ENCODE peak calls at places on chromosomes 13 and 19, in five cellular contexts. One of them, this sample, is unnamed.
A peak's percentile ranks its signal among the peaks of the same experiment; 100 is the strongest.

GRCh38 chr19:47714339-47714738 is 1.1 kb downstream of the EHD2 start:
- DNase-seq in NT2/D1: no peak
- DNase-seq in neural progenitor cell: no peak
- DNase-seq in fibroblast of lung: no peak
- DNase-seq in PC-3: no peak
- DNase-seq in this sample: no peak

GRCh38 chr13:73879346-73880020 is 254.7 kb downstream of the KLF12 start:
- DNase-seq in NT2/D1: no peak
- DNase-seq in neural progenitor cell: no peak
- DNase-seq in fibroblast of lung: no peak
- DNase-seq in PC-3: no peak
- DNase-seq in this sample: peak; percentile 16

GRCh38 chr13:90824027-90824426 is 523.5 kb upstream of the MIR17HG start:
- DNase-seq in NT2/D1: no peak
- DNase-seq in neural progenitor cell: no peak
- DNase-seq in fibroblast of lung: no peak
- DNase-seq in PC-3: no peak
- DNase-seq in this sample: no peak

GRCh38 chr19:3670258-3670795 is 29.9 kb downstream of the PIP5K1C start:
- DNase-seq in NT2/D1: no peak
- DNase-seq in neural progenitor cell: peak; percentile 45
- DNase-seq in fibroblast of lung: peak; percentile 90
- DNase-seq in PC-3: no peak
- DNase-seq in this sample: peak; percentile 84

GRCh38 chr19:4774136-4774535 is 17.4 kb upstream of the FEM1A start:
- DNase-seq in NT2/D1: no peak
- DNase-seq in neural progenitor cell: no peak
- DNase-seq in fibroblast of lung: no peak
- DNase-seq in PC-3: no peak
- DNase-seq in this sample: no peak

GRCh38 chr13:104782741-104783140 is 1716.5 kb upstream of the SLC10A2 start:
- DNase-seq in NT2/D1: no peak
- DNase-seq in neural progenitor cell: no peak
- DNase-seq in fibroblast of lung: no peak
- DNase-seq in PC-3: no peak
- DNase-seq in this sample: no peak

GRCh38 chr19:16018801-16019551 is 57.3 kb upstream of the TPM4 start:
- DNase-seq in NT2/D1: no peak
- DNase-seq in neural progenitor cell: no peak
- DNase-seq in fibroblast of lung: no peak
- DNase-seq in PC-3: no peak
- DNase-seq in this sample: no peak

GRCh38 chr19:7251502-7251901 is 42.7 kb downstream of the INSR start:
- DNase-seq in NT2/D1: no peak
- DNase-seq in neural progenitor cell: no peak
- DNase-seq in fibroblast of lung: no peak
- DNase-seq in PC-3: no peak
- DNase-seq in this sample: no peak

GRCh38 chr13:21344662-21345176 is 114.4 kb downstream of the ZDHHC20 start:
- DNase-seq in NT2/D1: no peak
- DNase-seq in neural progenitor cell: no peak
- DNase-seq in fibroblast of lung: no peak
- DNase-seq in PC-3: no peak
- DNase-seq in this sample: no peak

GRCh38 chr19:3015126-3016057 is 13.7 kb downstream of the TLE2 start:
- DNase-seq in NT2/D1: no peak
- DNase-seq in neural progenitor cell: no peak
- DNase-seq in fibroblast of lung: no peak
- DNase-seq in PC-3: no peak
- DNase-seq in this sample: no peak

GRCh38 chr19:10408511-10409291 is 5.4 kb upstream of the CDC37 start:
- DNase-seq in NT2/D1: no peak
- DNase-seq in neural progenitor cell: no peak
- DNase-seq in fibroblast of lung: no peak
- DNase-seq in PC-3: no peak
- DNase-seq in this sample: no peak

GRCh38 chr19:3697671-3698385 is 2.4 kb downstream of the PIP5K1C start:
- DNase-seq in NT2/D1: no peak
- DNase-seq in neural progenitor cell: no peak
- DNase-seq in fibroblast of lung: no peak
- DNase-seq in PC-3: no peak
- DNase-seq in this sample: no peak

GRCh38 chr13:42539670-42540069 is 34.3 kb upstream of the TNFSF11 start:
- DNase-seq in NT2/D1: no peak
- DNase-seq in neural progenitor cell: no peak
- DNase-seq in fibroblast of lung: peak; percentile 35
- DNase-seq in PC-3: peak; percentile 79
- DNase-seq in this sample: no peak

GRCh38 chr19:55345818-55346724 is 6.4 kb downstream of the KMT5C start:
- DNase-seq in NT2/D1: no peak
- DNase-seq in neural progenitor cell: no peak
- DNase-seq in fibroblast of lung: peak; percentile 46
- DNase-seq in PC-3: no peak
- DNase-seq in this sample: no peak

GRCh38 chr19:54183431-54183830 is 5.9 kb downstream of the MBOAT7 start:
- DNase-seq in NT2/D1: no peak
- DNase-seq in neural progenitor cell: no peak
- DNase-seq in fibroblast of lung: no peak
- DNase-seq in PC-3: no peak
- DNase-seq in this sample: no peak

GRCh38 chr19:45862271-45862563 is 730 bp downstream of the SYMPK start:
- DNase-seq in NT2/D1: no peak
- DNase-seq in neural progenitor cell: no peak
- DNase-seq in fibroblast of lung: no peak
- DNase-seq in PC-3: peak; percentile 6
- DNase-seq in this sample: no peak

GRCh38 chr19:19098703-19099632 is 35.2 kb downstream of the SLC25A42 start:
- DNase-seq in NT2/D1: no peak
- DNase-seq in neural progenitor cell: no peak
- DNase-seq in fibroblast of lung: no peak
- DNase-seq in PC-3: no peak
- DNase-seq in this sample: no peak

GRCh38 chr13:43786766-43787517 is at the start of gene ENOX1:
- DNase-seq in NT2/D1: no peak
- DNase-seq in neural progenitor cell: peak; percentile 88
- DNase-seq in fibroblast of lung: peak; percentile 72
- DNase-seq in PC-3: peak; percentile 47
- DNase-seq in this sample: peak; percentile 74
- H3K9ac ChIP-seq in NT2/D1: peak within 1 kb of the TSS; percentile 82
- H3K9ac ChIP-seq in neural progenitor cell: no peak within 1 kb of the TSS
- H3K9ac ChIP-seq in fibroblast of lung: peak within 1 kb of the TSS; percentile 66
- H3K9ac ChIP-seq in PC-3: peak within 1 kb of the TSS; percentile 76
- H3K9ac ChIP-seq in this sample: peak within 1 kb of the TSS; percentile 62

GRCh38 chr13:48892311-48892710 is 83.4 kb upstream of the FNDC3A start:
- DNase-seq in NT2/D1: no peak
- DNase-seq in neural progenitor cell: no peak
- DNase-seq in fibroblast of lung: peak; percentile 91
- DNase-seq in PC-3: peak; percentile 86
- DNase-seq in this sample: peak; percentile 92
- H3K9ac ChIP-seq in NT2/D1: no peak overlapping the region
- H3K9ac ChIP-seq in neural progenitor cell: no peak overlapping the region
- H3K9ac ChIP-seq in fibroblast of lung: no peak overlapping the region
- H3K9ac ChIP-seq in PC-3: peak overlapping the region; percentile 69
- H3K9ac ChIP-seq in this sample: no peak overlapping the region

DNA sequence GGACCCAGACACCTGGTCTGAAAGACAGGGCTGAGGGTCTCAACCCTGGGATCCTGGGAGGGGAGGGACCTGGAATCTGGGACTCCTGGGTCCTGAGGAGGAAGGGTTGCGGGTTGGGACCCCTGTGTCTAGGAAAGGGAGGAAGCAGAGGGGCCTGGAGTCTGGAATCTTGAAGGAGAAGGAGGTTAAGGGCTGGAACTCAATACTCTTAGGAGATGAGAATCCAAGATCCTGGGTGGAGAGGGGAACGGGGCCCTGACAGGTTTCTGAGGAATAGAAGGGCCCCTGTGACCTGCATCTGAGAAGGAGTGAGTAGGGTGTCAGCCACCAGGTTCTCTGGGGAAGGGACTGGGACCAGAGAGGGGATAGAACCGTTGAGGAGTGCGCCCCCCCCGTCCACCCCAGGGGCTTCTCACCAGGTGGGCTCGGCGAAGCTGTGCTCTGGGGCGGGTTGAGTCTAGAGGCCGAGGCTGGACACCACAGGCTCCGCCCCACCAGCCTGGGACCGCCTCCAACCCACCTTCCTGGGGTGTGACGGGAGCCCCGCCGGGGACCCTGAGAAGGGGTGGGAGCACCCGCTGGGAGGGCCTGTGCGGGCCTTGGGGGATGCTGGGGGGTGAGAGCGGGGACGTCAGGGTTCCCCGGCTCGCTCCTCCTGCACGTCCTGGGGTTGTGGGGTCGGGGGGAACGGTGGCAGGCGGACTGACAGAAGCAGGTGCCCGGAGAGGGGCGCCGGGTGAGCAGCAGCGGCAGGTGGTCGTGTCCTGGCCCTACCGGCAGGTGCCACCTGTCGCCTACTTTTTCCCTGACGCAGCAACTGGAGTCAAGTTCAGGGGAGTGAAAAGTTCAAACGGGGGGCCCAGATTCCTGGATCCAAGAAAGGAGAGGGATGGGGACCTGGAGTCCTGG is at the start of gene MAMSTR:
- DNase-seq in NT2/D1: no peak
- DNase-seq in neural progenitor cell: no peak
- DNase-seq in fibroblast of lung: no peak
- DNase-seq in PC-3: no peak
- DNase-seq in this sample: no peak
- H3K9ac ChIP-seq in NT2/D1: peak within 1 kb of the TSS; percentile 53
- H3K9ac ChIP-seq in neural progenitor cell: no peak within 1 kb of the TSS
- H3K9ac ChIP-seq in fibroblast of lung: no peak within 1 kb of the TSS
- H3K9ac ChIP-seq in PC-3: no peak within 1 kb of the TSS
- H3K9ac ChIP-seq in this sample: no peak within 1 kb of the TSS

GRCh38 chr19:1822210-1822609 is 10.1 kb upstream of the ATP8B3 start:
- DNase-seq in NT2/D1: no peak
- DNase-seq in neural progenitor cell: no peak
- DNase-seq in fibroblast of lung: no peak
- DNase-seq in PC-3: no peak
- DNase-seq in this sample: no peak
- H3K9ac ChIP-seq in NT2/D1: no peak overlapping the region
- H3K9ac ChIP-seq in neural progenitor cell: no peak overlapping the region
- H3K9ac ChIP-seq in fibroblast of lung: no peak overlapping the region
- H3K9ac ChIP-seq in PC-3: no peak overlapping the region
- H3K9ac ChIP-seq in this sample: no peak overlapping the region

GRCh38 chr19:57682226-57682766 is 519 bp downstream of the ZNF551 start:
- DNase-seq in NT2/D1: no peak
- DNase-seq in neural progenitor cell: no peak
- DNase-seq in fibroblast of lung: no peak
- DNase-seq in PC-3: no peak
- DNase-seq in this sample: no peak

GRCh38 chr19:57687363-57688010 is 5.7 kb downstream of the ZNF551 start:
- DNase-seq in NT2/D1: no peak
- DNase-seq in neural progenitor cell: no peak
- DNase-seq in fibroblast of lung: no peak
- DNase-seq in PC-3: no peak
- DNase-seq in this sample: no peak

GRCh38 chr19:57688011-57688763 is 6.4 kb downstream of the ZNF551 start:
- DNase-seq in NT2/D1: no peak
- DNase-seq in neural progenitor cell: no peak
- DNase-seq in fibroblast of lung: no peak
- DNase-seq in PC-3: peak; percentile 53
- DNase-seq in this sample: no peak

GRCh38 chr19:57689750-57690149 is 8.0 kb downstream of the ZNF551 start:
- DNase-seq in NT2/D1: no peak
- DNase-seq in neural progenitor cell: no peak
- DNase-seq in fibroblast of lung: no peak
- DNase-seq in PC-3: peak; percentile 92
- DNase-seq in this sample: no peak

GRCh38 chr19:57686727-57687126 is 5.0 kb downstream of the ZNF551 start:
- DNase-seq in NT2/D1: no peak
- DNase-seq in neural progenitor cell: no peak
- DNase-seq in fibroblast of lung: no peak
- DNase-seq in PC-3: no peak
- DNase-seq in this sample: no peak
- H3K9ac ChIP-seq in NT2/D1: no peak overlapping the region
- H3K9ac ChIP-seq in neural progenitor cell: no peak overlapping the region
- H3K9ac ChIP-seq in fibroblast of lung: no peak overlapping the region
- H3K9ac ChIP-seq in PC-3: no peak overlapping the region
- H3K9ac ChIP-seq in this sample: no peak overlapping the region

GRCh38 chr19:51607920-51608562 is 22.2 kb downstream of the SIGLEC5 start:
- DNase-seq in NT2/D1: peak; percentile 80
- DNase-seq in neural progenitor cell: peak; percentile 82
- DNase-seq in fibroblast of lung: peak; percentile 39
- DNase-seq in PC-3: peak; percentile 90
- DNase-seq in this sample: peak; percentile 70
- H3K9ac ChIP-seq in NT2/D1: no peak overlapping the region
- H3K9ac ChIP-seq in neural progenitor cell: no peak overlapping the region
- H3K9ac ChIP-seq in fibroblast of lung: no peak overlapping the region
- H3K9ac ChIP-seq in PC-3: no peak overlapping the region
- H3K9ac ChIP-seq in this sample: no peak overlapping the region

DNA sequence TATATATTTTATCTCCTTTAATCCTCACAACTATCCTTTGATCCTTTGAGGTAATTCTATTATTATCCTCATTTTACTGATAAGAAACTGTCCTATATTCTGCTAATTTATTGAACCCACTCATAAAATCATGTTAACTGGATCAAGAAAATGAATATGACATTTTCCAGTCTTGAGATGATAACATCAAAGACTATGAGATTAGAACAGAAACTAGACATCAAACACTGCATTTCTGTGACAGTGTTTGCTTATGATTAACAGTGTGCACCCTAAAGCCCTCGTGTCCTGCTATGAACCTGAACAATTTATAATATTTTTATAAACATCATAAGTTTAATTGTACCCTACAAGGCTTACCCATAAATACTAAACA is 96.3 kb downstream of the TBC1D4 start:
- DNase-seq in NT2/D1: no peak
- DNase-seq in neural progenitor cell: no peak
- DNase-seq in fibroblast of lung: no peak
- DNase-seq in PC-3: no peak
- DNase-seq in this sample: no peak
- H3K9ac ChIP-seq in NT2/D1: no peak overlapping the region
- H3K9ac ChIP-seq in neural progenitor cell: no peak overlapping the region
- H3K9ac ChIP-seq in fibroblast of lung: no peak overlapping the region
- H3K9ac ChIP-seq in PC-3: no peak overlapping the region
- H3K9ac ChIP-seq in this sample: no peak overlapping the region

GRCh38 chr19:57814505-57815246 is at the start of gene ZNF552:
- DNase-seq in NT2/D1: peak; percentile 86
- DNase-seq in neural progenitor cell: peak; percentile 96
- DNase-seq in fibroblast of lung: peak; percentile 94
- DNase-seq in PC-3: peak; percentile 97
- DNase-seq in this sample: peak; percentile 91

GRCh38 chr19:57813919-57814504 is 701 bp downstream of the ZNF552 start:
- DNase-seq in NT2/D1: no peak
- DNase-seq in neural progenitor cell: no peak
- DNase-seq in fibroblast of lung: no peak
- DNase-seq in PC-3: peak; percentile 58
- DNase-seq in this sample: no peak

GRCh38 chr19:57817976-57818375 is 3.3 kb upstream of the ZNF552 start:
- DNase-seq in NT2/D1: no peak
- DNase-seq in neural progenitor cell: no peak
- DNase-seq in fibroblast of lung: no peak
- DNase-seq in PC-3: no peak
- DNase-seq in this sample: no peak

GRCh38 chr19:57816652-57817051 is 1.9 kb upstream of the ZNF552 start:
- DNase-seq in NT2/D1: no peak
- DNase-seq in neural progenitor cell: no peak
- DNase-seq in fibroblast of lung: no peak
- DNase-seq in PC-3: no peak
- DNase-seq in this sample: no peak

GRCh38 chr19:57815247-57816075 is 748 bp upstream of the ZNF552 start:
- DNase-seq in NT2/D1: no peak
- DNase-seq in neural progenitor cell: no peak
- DNase-seq in fibroblast of lung: no peak
- DNase-seq in PC-3: no peak
- DNase-seq in this sample: no peak
- H3K9ac ChIP-seq in NT2/D1: peak overlapping the region; percentile 23
- H3K9ac ChIP-seq in neural progenitor cell: no peak overlapping the region
- H3K9ac ChIP-seq in fibroblast of lung: no peak overlapping the region
- H3K9ac ChIP-seq in PC-3: no peak overlapping the region
- H3K9ac ChIP-seq in this sample: no peak overlapping the region

This sample was measured in IMR-90.